ENCODE peak calls at places on chromosome 21, in five cellular contexts. One of them, this sample, is unnamed.

GRCh38 chr21:21210552-21210951 is 212.3 kb downstream of the NCAM2 start:
- DNase-seq in nephron progenitor cell: no peak
- DNase-seq in HFF-Myc: no peak
- DNase-seq in progenitor cell of endocrine pancreas: no peak
- DNase-seq in stimulated activated CD4-positive, alpha-beta T cell treated with anti-CD3 and anti-CD28 coated beads, Interleukin-12 subunit alpha, Interleukin-12 subunit beta, amount 100 ng/mL, for 4 hours: no peak
- DNase-seq in this sample: no peak

GRCh38 chr21:38760017-38760761 is 45.5 kb upstream of the ETS2 start:
- DNase-seq in progenitor cell of endocrine pancreas: no peak
- DNase-seq in stimulated activated CD4-positive, alpha-beta T cell treated with anti-CD3 and anti-CD28 coated beads, Interleukin-12 subunit alpha, Interleukin-12 subunit beta, amount 100 ng/mL, for 4 hours: no peak
- DNase-seq in nephron progenitor cell: no peak
- DNase-seq in HFF-Myc: no peak
- DNase-seq in this sample: no peak

GRCh38 chr21:14773777-14774345 is 227.7 kb upstream of the SAMSN1 start:
- DNase-seq in progenitor cell of endocrine pancreas: no peak
- DNase-seq in HFF-Myc: no peak
- DNase-seq in stimulated activated CD4-positive, alpha-beta T cell treated with anti-CD3 and anti-CD28 coated beads, Interleukin-12 subunit alpha, Interleukin-12 subunit beta, amount 100 ng/mL, for 4 hours: peak; percentile 54
- DNase-seq in nephron progenitor cell: peak; percentile 42
- DNase-seq in this sample: no peak

GRCh38 chr21:41369105-41369914 is 7.5 kb downstream of the MX2 start:
- DNase-seq in nephron progenitor cell: peak; percentile 70
- DNase-seq in stimulated activated CD4-positive, alpha-beta T cell treated with anti-CD3 and anti-CD28 coated beads, Interleukin-12 subunit alpha, Interleukin-12 subunit beta, amount 100 ng/mL, for 4 hours: peak; percentile 27
- DNase-seq in HFF-Myc: no peak
- DNase-seq in progenitor cell of endocrine pancreas: no peak
- DNase-seq in this sample: no peak

GRCh38 chr21:41465176-41465781 is 39.2 kb downstream of the MX1 start:
- DNase-seq in progenitor cell of endocrine pancreas: no peak
- DNase-seq in stimulated activated CD4-positive, alpha-beta T cell treated with anti-CD3 and anti-CD28 coated beads, Interleukin-12 subunit alpha, Interleukin-12 subunit beta, amount 100 ng/mL, for 4 hours: no peak
- DNase-seq in HFF-Myc: no peak
- DNase-seq in nephron progenitor cell: no peak
- DNase-seq in this sample: no peak

GRCh38 chr21:26144026-26144425 is 26.5 kb downstream of the APP start:
- DNase-seq in nephron progenitor cell: no peak
- DNase-seq in HFF-Myc: no peak
- DNase-seq in stimulated activated CD4-positive, alpha-beta T cell treated with anti-CD3 and anti-CD28 coated beads, Interleukin-12 subunit alpha, Interleukin-12 subunit beta, amount 100 ng/mL, for 4 hours: no peak
- DNase-seq in progenitor cell of endocrine pancreas: no peak
- DNase-seq in this sample: no peak

GRCh38 chr21:43318841-43319781 is 107.8 kb downstream of the SIK1 start:
- DNase-seq in HFF-Myc: no peak
- DNase-seq in progenitor cell of endocrine pancreas: no peak
- DNase-seq in stimulated activated CD4-positive, alpha-beta T cell treated with anti-CD3 and anti-CD28 coated beads, Interleukin-12 subunit alpha, Interleukin-12 subunit beta, amount 100 ng/mL, for 4 hours: no peak
- DNase-seq in nephron progenitor cell: no peak
- DNase-seq in this sample: no peak

GRCh38 chr21:46077674-46078101 is 20.2 kb upstream of the COL6A2 start:
- DNase-seq in progenitor cell of endocrine pancreas: peak; percentile 1
- DNase-seq in stimulated activated CD4-positive, alpha-beta T cell treated with anti-CD3 and anti-CD28 coated beads, Interleukin-12 subunit alpha, Interleukin-12 subunit beta, amount 100 ng/mL, for 4 hours: no peak
- DNase-seq in HFF-Myc: no peak
- DNase-seq in nephron progenitor cell: no peak
- DNase-seq in this sample: no peak

GRCh38 chr21:29904359-29905282 is 35.2 kb downstream of the GRIK1 start:
- DNase-seq in nephron progenitor cell: no peak
- DNase-seq in HFF-Myc: no peak
- DNase-seq in progenitor cell of endocrine pancreas: no peak
- DNase-seq in stimulated activated CD4-positive, alpha-beta T cell treated with anti-CD3 and anti-CD28 coated beads, Interleukin-12 subunit alpha, Interleukin-12 subunit beta, amount 100 ng/mL, for 4 hours: no peak
- DNase-seq in this sample: peak; percentile 89

GRCh38 chr21:31557956-31558838 is 101.3 kb upstream of the SOD1 start:
- DNase-seq in progenitor cell of endocrine pancreas: peak; percentile 18
- DNase-seq in HFF-Myc: no peak
- DNase-seq in nephron progenitor cell: peak; percentile 69
- DNase-seq in stimulated activated CD4-positive, alpha-beta T cell treated with anti-CD3 and anti-CD28 coated beads, Interleukin-12 subunit alpha, Interleukin-12 subunit beta, amount 100 ng/mL, for 4 hours: peak; percentile 24
- DNase-seq in this sample: no peak

GRCh38 chr21:35203093-35204021 is 154.3 kb upstream of the RUNX1 start:
- DNase-seq in stimulated activated CD4-positive, alpha-beta T cell treated with anti-CD3 and anti-CD28 coated beads, Interleukin-12 subunit alpha, Interleukin-12 subunit beta, amount 100 ng/mL, for 4 hours: no peak
- DNase-seq in nephron progenitor cell: no peak
- DNase-seq in HFF-Myc: no peak
- DNase-seq in progenitor cell of endocrine pancreas: no peak
- DNase-seq in this sample: no peak

GRCh38 chr21:26061437-26061836 is 109.1 kb downstream of the APP start:
- DNase-seq in nephron progenitor cell: no peak
- DNase-seq in HFF-Myc: no peak
- DNase-seq in stimulated activated CD4-positive, alpha-beta T cell treated with anti-CD3 and anti-CD28 coated beads, Interleukin-12 subunit alpha, Interleukin-12 subunit beta, amount 100 ng/mL, for 4 hours: no peak
- DNase-seq in progenitor cell of endocrine pancreas: no peak
- DNase-seq in this sample: no peak

GRCh38 chr21:29121759-29122158 is 8.7 kb upstream of the MAP3K7CL start:
- DNase-seq in HFF-Myc: no peak
- DNase-seq in nephron progenitor cell: no peak
- DNase-seq in progenitor cell of endocrine pancreas: no peak
- DNase-seq in stimulated activated CD4-positive, alpha-beta T cell treated with anti-CD3 and anti-CD28 coated beads, Interleukin-12 subunit alpha, Interleukin-12 subunit beta, amount 100 ng/mL, for 4 hours: no peak
- DNase-seq in this sample: no peak

GRCh38 chr21:37043818-37044217 is 29.1 kb downstream of the PIGP start:
- DNase-seq in progenitor cell of endocrine pancreas: no peak
- DNase-seq in nephron progenitor cell: no peak
- DNase-seq in HFF-Myc: no peak
- DNase-seq in stimulated activated CD4-positive, alpha-beta T cell treated with anti-CD3 and anti-CD28 coated beads, Interleukin-12 subunit alpha, Interleukin-12 subunit beta, amount 100 ng/mL, for 4 hours: no peak
- DNase-seq in this sample: no peak

GRCh38 chr21:41932191-41932575 is 21.6 kb downstream of the C2CD2 start:
- DNase-seq in progenitor cell of endocrine pancreas: no peak
- DNase-seq in nephron progenitor cell: no peak
- DNase-seq in stimulated activated CD4-positive, alpha-beta T cell treated with anti-CD3 and anti-CD28 coated beads, Interleukin-12 subunit alpha, Interleukin-12 subunit beta, amount 100 ng/mL, for 4 hours: no peak
- DNase-seq in HFF-Myc: peak; percentile 47
- DNase-seq in this sample: no peak

GRCh38 chr21:44312716-44313115 is 12.9 kb downstream of the PFKL start:
- DNase-seq in HFF-Myc: no peak
- DNase-seq in stimulated activated CD4-positive, alpha-beta T cell treated with anti-CD3 and anti-CD28 coated beads, Interleukin-12 subunit alpha, Interleukin-12 subunit beta, amount 100 ng/mL, for 4 hours: no peak
- DNase-seq in progenitor cell of endocrine pancreas: no peak
- DNase-seq in nephron progenitor cell: no peak
- DNase-seq in this sample: no peak

GRCh38 chr21:32728455-32729237 is 833 bp upstream of the SYNJ1 start:
- DNase-seq in stimulated activated CD4-positive, alpha-beta T cell treated with anti-CD3 and anti-CD28 coated beads, Interleukin-12 subunit alpha, Interleukin-12 subunit beta, amount 100 ng/mL, for 4 hours: no peak
- DNase-seq in nephron progenitor cell: no peak
- DNase-seq in HFF-Myc: no peak
- DNase-seq in progenitor cell of endocrine pancreas: no peak
- DNase-seq in this sample: no peak

GRCh38 chr21:39316062-39316461 is 2.6 kb upstream of the BRWD1 start:
- DNase-seq in HFF-Myc: no peak
- DNase-seq in nephron progenitor cell: no peak
- DNase-seq in stimulated activated CD4-positive, alpha-beta T cell treated with anti-CD3 and anti-CD28 coated beads, Interleukin-12 subunit alpha, Interleukin-12 subunit beta, amount 100 ng/mL, for 4 hours: no peak
- DNase-seq in progenitor cell of endocrine pancreas: no peak
- DNase-seq in this sample: no peak

GRCh38 chr21:42921912-42922311 is 3.5 kb downstream of the ERVH48-1 start:
- DNase-seq in stimulated activated CD4-positive, alpha-beta T cell treated with anti-CD3 and anti-CD28 coated beads, Interleukin-12 subunit alpha, Interleukin-12 subunit beta, amount 100 ng/mL, for 4 hours: no peak
- DNase-seq in HFF-Myc: no peak
- DNase-seq in progenitor cell of endocrine pancreas: no peak
- DNase-seq in nephron progenitor cell: no peak
- DNase-seq in this sample: no peak

This sample was measured in fibroblast of the conjunctiva.